ENCODE peak calls at places on chromosomes 1 and 21, in ten cellular contexts. T is heart left ventricle, I is mesenchymal stem cell, X is iPS DF 6.9, K is suprapubic skin, H is lung, N is neural progenitor cell, E is A549, Q is caudate nucleus, W is psoas muscle. C is an unnamed sample.

GRCh38 chr1:114479134-114479533 is 31.9 kb downstream of the TRIM33 start:
- DNase-seq in T (no peak), I (no peak), X (no peak), K (no peak), H (no peak), N (no peak), E (no peak), Q (no peak), W (no peak), C (no peak)

GRCh38 chr1:162070094-162070748 is 730 bp downstream of the NOS1AP start:
- DNase-seq in T (no peak), I (no peak), X (no peak), K (peak), H (peak), N (peak), E (no peak), Q (no peak), W (peak), C (no peak)

GRCh38 chr1:228646717-228647522 is 88.4 kb upstream of the RHOU start:
- DNase-seq in T (no peak), I (peak), X (peak), K (no peak), H (no peak), N (peak), E (peak), Q (no peak), W (no peak), C (peak)

GRCh38 chr1:216910081-216910840 is 187.0 kb upstream of the ESRRG start:
- DNase-seq in T (no peak), I (no peak), X (no peak), K (no peak), H (no peak), N (no peak), E (no peak), Q (no peak), W (no peak), C (no peak)

GRCh38 chr21:28207776-28208175 is 784.9 kb downstream of the LTN1 start:
- DNase-seq in T (no peak), I (peak), X (no peak), K (no peak), H (no peak), N (no peak), E (no peak), Q (no peak), W (no peak), C (no peak)

GRCh38 chr21:34018910-34019309 is 54.5 kb upstream of the MRPS6 start:
- DNase-seq in T (no peak), I (no peak), X (no peak), K (no peak), H (no peak), N (no peak), E (no peak), Q (no peak), W (no peak), C (no peak)

GRCh38 chr21:35775778-35776515 is 284.4 kb downstream of the SETD4 start:
- DNase-seq in T (no peak), I (no peak), X (no peak), K (no peak), H (no peak), N (no peak), E (no peak), Q (no peak), W (no peak), C (no peak)

GRCh38 chr21:38965910-38966504 is 160.3 kb downstream of the ETS2 start:
- DNase-seq in T (no peak), I (peak), X (no peak), K (no peak), H (peak), N (peak), E (peak), Q (no peak), W (peak), C (no peak)

GRCh38 chr1:84973493-84974334 is 23.2 kb downstream of the MCOLN2 start:
- DNase-seq in T (no peak), I (peak), X (no peak), K (no peak), H (no peak), N (no peak), E (peak), Q (no peak), W (no peak), C (no peak)

GRCh38 chr1:56444960-56445646 is 134.3 kb downstream of the PLPP3 start:
- DNase-seq in T (no peak), I (no peak), X (no peak), K (no peak), H (no peak), N (no peak), E (no peak), Q (no peak), W (no peak), C (no peak)

GRCh38 chr21:32578107-32578691 is 7.1 kb downstream of the TCP10L start:
- DNase-seq in T (no peak), I (no peak), X (no peak), K (no peak), H (no peak), N (peak), E (peak), Q (no peak), W (no peak), C (no peak)

GRCh38 chr1:54278941-54279422 is 79.0 kb downstream of the MRPL37 start:
- DNase-seq in T (no peak), I (peak), X (no peak), K (no peak), H (no peak), N (no peak), E (no peak), Q (no peak), W (no peak), C (peak)

GRCh38 chr1:223717695-223718363 is 5.5 kb downstream of the CAPN2 start:
- DNase-seq in T (no peak), I (no peak), X (no peak), K (no peak), H (no peak), N (no peak), E (no peak), Q (no peak), W (no peak), C (no peak)

GRCh38 chr1:175857756-175858155 is 114.4 kb upstream of the TNR start:
- DNase-seq in T (no peak), I (no peak), X (no peak), K (no peak), H (no peak), N (peak), E (no peak), Q (no peak), W (no peak), C (no peak)

GRCh38 chr21:37849703-37850102 is 66.6 kb downstream of the KCNJ6 start:
- DNase-seq in T (no peak), I (peak), X (no peak), K (no peak), H (no peak), N (no peak), E (no peak), Q (no peak), W (no peak), C (no peak)

GRCh38 chr1:101284021-101284420 is 47.2 kb downstream of the S1PR1 start:
- DNase-seq in T (no peak), I (no peak), X (no peak), K (no peak), H (no peak), N (peak), E (no peak), Q (no peak), W (no peak), C (no peak)

GRCh38 chr1:99304725-99305282 is 40.5 kb downstream of the PLPPR4 start:
- DNase-seq in T (no peak), I (no peak), X (no peak), K (no peak), H (no peak), N (no peak), E (no peak), Q (no peak), W (no peak), C (no peak)

GRCh38 chr1:16351449-16351993 is 759 bp downstream of the FBXO42 start:
- DNase-seq in T (no peak), I (peak), X (no peak), K (no peak), H (no peak), N (peak), E (no peak), Q (no peak), W (no peak), C (no peak)
- H3K27ac ChIP-seq in T (peak), I (peak), X (no peak), K (peak), H (peak), N (peak), E (peak), Q (peak), W (peak), C (peak)

GRCh38 chr1:165844933-165845332 is 17.5 kb downstream of the UCK2 start:
- DNase-seq in T (no peak), I (no peak), X (no peak), K (no peak), H (no peak), N (no peak), E (no peak), Q (no peak), W (no peak), C (no peak)
- H3K27ac ChIP-seq in T (no peak), I (no peak), X (no peak), K (no peak), H (no peak), N (no peak), E (no peak), Q (no peak), W (no peak), C (no peak)

GRCh38 chr1:94543003-94543402 is 1.4 kb upstream of the F3 start:
- DNase-seq in T (no peak), I (peak), X (no peak), K (no peak), H (no peak), N (no peak), E (no peak), Q (no peak), W (no peak), C (no peak)
- H3K27ac ChIP-seq in T (peak), I (no peak), X (no peak), K (no peak), H (peak), N (no peak), E (peak), Q (no peak), W (peak), C (peak)

DNA sequence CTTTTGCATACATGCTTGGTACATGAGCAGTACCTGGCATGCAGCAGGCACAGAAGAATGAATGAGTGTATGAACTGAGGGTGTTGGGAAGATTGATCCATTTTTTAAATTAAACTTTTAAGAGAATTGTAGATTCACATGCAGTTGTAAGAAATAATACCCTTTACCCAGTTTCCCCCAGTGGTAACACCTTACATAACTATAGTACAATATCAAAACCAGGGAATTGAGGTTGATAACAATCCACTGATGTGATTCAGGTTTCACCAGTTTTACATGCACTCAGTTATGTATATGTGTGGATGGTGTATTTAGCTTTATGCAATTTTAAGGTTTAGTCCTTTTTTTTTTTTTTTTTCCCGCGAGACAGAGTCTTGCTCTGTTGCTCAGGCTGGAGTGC is 20.5 kb downstream of the TRABD2B start:
- DNase-seq in T (no peak), I (no peak), X (no peak), K (no peak), H (no peak), N (no peak), E (no peak), Q (no peak), W (no peak), C (no peak)
- H3K27ac ChIP-seq in T (no peak), I (no peak), X (no peak), K (no peak), H (no peak), N (no peak), E (no peak), Q (no peak), W (no peak), C (no peak)

C was measured in coronary artery.